ENCODE peak calls at places on chromosomes 5 and 9, in nine cellular contexts. K is tibial nerve; T is transverse colon; C is breast epithelium; Q is stomach; F is body of pancreas; U is psoas muscle; E is CD4-positive, CD25-positive, alpha-beta regulatory T cell; N is SK-N-SH. I is an unnamed sample.

GRCh38 chr9:21770877-21771560 is 31.4 kb upstream of the MTAP start:
- DNase-seq in K (no peak), T (no peak), C (no peak), Q (no peak), F (no peak), U (no peak), E (no peak), N (no peak), I (no peak)

GRCh38 chr9:99964336-99964735 is 57.9 kb downstream of the STX17 start:
- DNase-seq in K (no peak), T (no peak), C (no peak), Q (no peak), F (no peak), U (no peak), E (no peak), N (no peak), I (no peak)

GRCh38 chr5:103745353-103746065 is 182.9 kb upstream of the NUDT12 start:
- DNase-seq in K (no peak), T (no peak), C (no peak), Q (no peak), F (no peak), U (no peak), E (no peak), N (no peak), I (no peak)

GRCh38 chr5:180639287-180639686 is 10.1 kb downstream of the FLT4 start:
- DNase-seq in K (no peak), T (no peak), C (no peak), Q (no peak), F (no peak), U (no peak), E (no peak), N (no peak), I (no peak)

GRCh38 chr5:163434410-163434866 is 3.0 kb upstream of the CCNG1 start:
- DNase-seq in K (no peak), T (peak; percentile 45), C (peak; percentile 55), Q (peak; percentile 34), F (peak; percentile 50), U (no peak), E (no peak), N (no peak), I (no peak)

GRCh38 chr5:145484195-145484594 is 350.9 kb downstream of the PRELID2 start:
- DNase-seq in K (no peak), T (no peak), C (no peak), Q (no peak), F (no peak), U (no peak), E (no peak), N (no peak), I (no peak)

GRCh38 chr5:9698125-9698848 is 68.1 kb upstream of the TAS2R1 start:
- DNase-seq in K (no peak), T (no peak), C (no peak), Q (no peak), F (no peak), U (no peak), E (no peak), N (no peak), I (peak; percentile 0)

GRCh38 chr5:59007460-59008063 is 424.7 kb downstream of the RAB3C start:
- DNase-seq in K (no peak), T (no peak), C (no peak), Q (no peak), F (no peak), U (no peak), E (no peak), N (peak; percentile 15), I (no peak)

GRCh38 chr9:12862596-12862995 is 87.8 kb downstream of the LURAP1L start:
- DNase-seq in K (no peak), T (no peak), C (no peak), Q (no peak), F (no peak), U (no peak), E (no peak), N (no peak), I (no peak)

GRCh38 chr5:56900858-56901578 is 8.4 kb upstream of the SETD9 start:
- DNase-seq in K (peak; percentile 40), T (no peak), C (no peak), Q (no peak), F (peak; percentile 10), U (no peak), E (peak; percentile 8), N (peak; percentile 16), I (no peak)

GRCh38 chr9:126693428-126693931 is 79.8 kb downstream of the LMX1B start:
- DNase-seq in K (no peak), T (no peak), C (no peak), Q (no peak), F (no peak), U (peak; percentile 36), E (no peak), N (peak; percentile 22), I (no peak)

GRCh38 chr5:18008940-18009339 is 374.7 kb downstream of the TAF11L14 start:
- DNase-seq in K (no peak), T (no peak), C (no peak), Q (no peak), F (no peak), U (no peak), E (no peak), N (no peak), I (no peak)

GRCh38 chr5:54259090-54259489 is 51.3 kb downstream of the ARL15 start:
- DNase-seq in K (no peak), T (no peak), C (no peak), Q (no peak), F (no peak), U (no peak), E (no peak), N (no peak), I (no peak)

GRCh38 chr5:168552146-168552545 is 23.0 kb downstream of the FBLL1 start:
- DNase-seq in K (no peak), T (no peak), C (no peak), Q (no peak), F (no peak), U (no peak), E (no peak), N (no peak), I (no peak)

GRCh38 chr9:127805620-127806019 is 2.9 kb downstream of the FPGS start:
- DNase-seq in K (no peak), T (peak; percentile 54), C (no peak), Q (no peak), F (peak; percentile 67), U (no peak), E (no peak), N (peak; percentile 62), I (peak; percentile 47)

GRCh38 chr9:115133649-115134048 is 15.7 kb upstream of the TNC start:
- DNase-seq in K (no peak), T (no peak), C (no peak), Q (no peak), F (no peak), U (no peak), E (no peak), N (no peak), I (no peak)
- H3K27ac ChIP-seq in K (no peak overlapping the region), T (peak overlapping the region; percentile 61), C (no peak overlapping the region), Q (no peak overlapping the region), F (no peak overlapping the region), U (no peak overlapping the region), E (no peak overlapping the region), N (peak overlapping the region; percentile 44), I (peak overlapping the region; percentile 27)

GRCh38 chr5:179577286-179577960 is 27.1 kb downstream of the RUFY1 start:
- DNase-seq in K (no peak), T (no peak), C (no peak), Q (no peak), F (no peak), U (no peak), E (no peak), N (no peak), I (no peak)
- H3K36me3 ChIP-seq in K (peaks cover 89% of the 10 kb centered on the region), T (peaks cover 14% of the 10 kb centered on the region), C (peaks cover under 1% of the 10 kb centered on the region), Q (peaks cover 31% of the 10 kb centered on the region), F (peaks cover 12% of the 10 kb centered on the region), U (peaks cover 90% of the 10 kb centered on the region), E (peaks cover 14% of the 10 kb centered on the region), N (peaks cover 53% of the 10 kb centered on the region), I (peaks cover 19% of the 10 kb centered on the region)

GRCh38 chr5:130799015-130799414 is 366.0 kb downstream of the HINT1 start:
- DNase-seq in K (no peak), T (no peak), C (no peak), Q (no peak), F (no peak), U (no peak), E (no peak), N (no peak), I (no peak)

GRCh38 chr5:130796902-130797301 is 368.2 kb downstream of the HINT1 start:
- DNase-seq in K (no peak), T (no peak), C (no peak), Q (no peak), F (no peak), U (no peak), E (no peak), N (no peak), I (no peak)

GRCh38 chr5:130796032-130796431 is 369.0 kb downstream of the HINT1 start:
- DNase-seq in K (no peak), T (no peak), C (no peak), Q (no peak), F (no peak), U (no peak), E (no peak), N (no peak), I (no peak)

GRCh38 chr5:130797303-130797702 is 367.8 kb downstream of the HINT1 start:
- DNase-seq in K (no peak), T (no peak), C (no peak), Q (no peak), F (no peak), U (no peak), E (no peak), N (no peak), I (no peak)

GRCh38 chr5:130795037-130795436 is 370.0 kb downstream of the HINT1 start:
- DNase-seq in K (no peak), T (no peak), C (no peak), Q (no peak), F (no peak), U (no peak), E (no peak), N (no peak), I (no peak)
- H3K27ac ChIP-seq in K (no peak overlapping the region), T (no peak overlapping the region), C (no peak overlapping the region), Q (no peak overlapping the region), F (no peak overlapping the region), U (no peak overlapping the region), E (no peak overlapping the region), N (no peak overlapping the region), I (no peak overlapping the region)

GRCh38 chr9:37436540-37436939 is 14.0 kb downstream of the GRHPR start:
- DNase-seq in K (no peak), T (no peak), C (no peak), Q (no peak), F (no peak), U (no peak), E (no peak), N (no peak), I (no peak)

GRCh38 chr9:37437010-37437409 is 14.5 kb downstream of the GRHPR start:
- DNase-seq in K (no peak), T (no peak), C (no peak), Q (no peak), F (no peak), U (no peak), E (no peak), N (no peak), I (no peak)

GRCh38 chr9:37438359-37438758 is 15.9 kb downstream of the GRHPR start:
- DNase-seq in K (no peak), T (no peak), C (no peak), Q (no peak), F (no peak), U (no peak), E (no peak), N (no peak), I (no peak)

GRCh38 chr9:37433754-37434435 is 11.4 kb downstream of the GRHPR start:
- DNase-seq in K (no peak), T (no peak), C (no peak), Q (no peak), F (no peak), U (no peak), E (no peak), N (no peak), I (no peak)

GRCh38 chr9:37437616-37438015 is 15.1 kb downstream of the GRHPR start:
- DNase-seq in K (no peak), T (no peak), C (no peak), Q (no peak), F (no peak), U (peak; percentile 67), E (no peak), N (no peak), I (no peak)
- H3K36me3 ChIP-seq in K (peaks cover 79% of the 10 kb centered on the region), T (peaks cover 32% of the 10 kb centered on the region), C (peaks cover 8% of the 10 kb centered on the region), Q (peaks cover 41% of the 10 kb centered on the region), F (peaks cover 12% of the 10 kb centered on the region), U (peaks cover 93% of the 10 kb centered on the region), E (peaks cover 67% of the 10 kb centered on the region), N (peaks cover 67% of the 10 kb centered on the region), I (peaks cover 76% of the 10 kb centered on the region)

I was measured in SJCRH30.